ENCODE peak calls at places on chromosome 1, in ten cellular contexts. One of them, this sample, is unnamed.

GRCh38 chr1:68173283-68174172 is 58.8 kb downstream of the WLS start:
- DNase-seq in fibroblast of the aortic adventitia: peak
- DNase-seq in NCI-H1694: peak
- DNase-seq in Daoy: peak
- DNase-seq in suprapubic skin: no peak
- DNase-seq in tibial artery: no peak
- DNase-seq in naive thymus-derived CD8-positive, alpha-beta T cell: no peak
- DNase-seq in A549: no peak
- DNase-seq in activated B cell treated with CpG ODN at 0.5 μM for 24 hours: no peak
- DNase-seq in stimulated activated CD4-positive, alpha-beta T cell treated with anti-CD3 and anti-CD28 coated beads, Interleukin-2, amount 100 ng/mL, for 48 hours: no peak
- DNase-seq in this sample: peak

GRCh38 chr1:45922374-45922773 is 119.0 kb downstream of the MAST2 start:
- DNase-seq in fibroblast of the aortic adventitia: no peak
- DNase-seq in NCI-H1694: no peak
- DNase-seq in Daoy: no peak
- DNase-seq in suprapubic skin: no peak
- DNase-seq in tibial artery: no peak
- DNase-seq in naive thymus-derived CD8-positive, alpha-beta T cell: no peak
- DNase-seq in A549: no peak
- DNase-seq in activated B cell treated with CpG ODN at 0.5 μM for 24 hours: no peak
- DNase-seq in stimulated activated CD4-positive, alpha-beta T cell treated with anti-CD3 and anti-CD28 coated beads, Interleukin-2, amount 100 ng/mL, for 48 hours: no peak
- DNase-seq in this sample: no peak

GRCh38 chr1:165936542-165936941 is 109.1 kb downstream of the UCK2 start:
- DNase-seq in fibroblast of the aortic adventitia: no peak
- DNase-seq in NCI-H1694: no peak
- DNase-seq in Daoy: no peak
- DNase-seq in suprapubic skin: no peak
- DNase-seq in tibial artery: no peak
- DNase-seq in naive thymus-derived CD8-positive, alpha-beta T cell: no peak
- DNase-seq in A549: no peak
- DNase-seq in activated B cell treated with CpG ODN at 0.5 μM for 24 hours: no peak
- DNase-seq in stimulated activated CD4-positive, alpha-beta T cell treated with anti-CD3 and anti-CD28 coated beads, Interleukin-2, amount 100 ng/mL, for 48 hours: no peak
- DNase-seq in this sample: no peak

GRCh38 chr1:119294728-119295127 is 73.9 kb upstream of the HAO2 start:
- DNase-seq in fibroblast of the aortic adventitia: no peak
- DNase-seq in NCI-H1694: no peak
- DNase-seq in Daoy: no peak
- DNase-seq in suprapubic skin: no peak
- DNase-seq in tibial artery: no peak
- DNase-seq in naive thymus-derived CD8-positive, alpha-beta T cell: no peak
- DNase-seq in A549: no peak
- DNase-seq in activated B cell treated with CpG ODN at 0.5 μM for 24 hours: no peak
- DNase-seq in stimulated activated CD4-positive, alpha-beta T cell treated with anti-CD3 and anti-CD28 coated beads, Interleukin-2, amount 100 ng/mL, for 48 hours: no peak
- DNase-seq in this sample: no peak

GRCh38 chr1:21246905-21247642 is 43.2 kb downstream of the ECE1 start:
- DNase-seq in fibroblast of the aortic adventitia: no peak
- DNase-seq in NCI-H1694: no peak
- DNase-seq in Daoy: no peak
- DNase-seq in suprapubic skin: no peak
- DNase-seq in tibial artery: no peak
- DNase-seq in naive thymus-derived CD8-positive, alpha-beta T cell: no peak
- DNase-seq in A549: no peak
- DNase-seq in activated B cell treated with CpG ODN at 0.5 μM for 24 hours: no peak
- DNase-seq in stimulated activated CD4-positive, alpha-beta T cell treated with anti-CD3 and anti-CD28 coated beads, Interleukin-2, amount 100 ng/mL, for 48 hours: no peak
- DNase-seq in this sample: no peak

GRCh38 chr1:224168859-224169380 is 14.1 kb upstream of the DEGS1 start:
- DNase-seq in fibroblast of the aortic adventitia: peak
- DNase-seq in NCI-H1694: no peak
- DNase-seq in Daoy: peak
- DNase-seq in suprapubic skin: no peak
- DNase-seq in tibial artery: peak
- DNase-seq in naive thymus-derived CD8-positive, alpha-beta T cell: no peak
- DNase-seq in A549: peak
- DNase-seq in activated B cell treated with CpG ODN at 0.5 μM for 24 hours: no peak
- DNase-seq in stimulated activated CD4-positive, alpha-beta T cell treated with anti-CD3 and anti-CD28 coated beads, Interleukin-2, amount 100 ng/mL, for 48 hours: no peak
- DNase-seq in this sample: no peak

GRCh38 chr1:160859166-160859565 is 3.5 kb downstream of the CD244 start:
- DNase-seq in fibroblast of the aortic adventitia: no peak
- DNase-seq in NCI-H1694: no peak
- DNase-seq in Daoy: no peak
- DNase-seq in suprapubic skin: no peak
- DNase-seq in tibial artery: no peak
- DNase-seq in naive thymus-derived CD8-positive, alpha-beta T cell: no peak
- DNase-seq in A549: no peak
- DNase-seq in activated B cell treated with CpG ODN at 0.5 μM for 24 hours: no peak
- DNase-seq in stimulated activated CD4-positive, alpha-beta T cell treated with anti-CD3 and anti-CD28 coated beads, Interleukin-2, amount 100 ng/mL, for 48 hours: no peak
- DNase-seq in this sample: no peak

GRCh38 chr1:42186172-42186571 is 21.6 kb upstream of the GUCA2A start:
- DNase-seq in fibroblast of the aortic adventitia: peak
- DNase-seq in NCI-H1694: no peak
- DNase-seq in Daoy: peak
- DNase-seq in suprapubic skin: no peak
- DNase-seq in tibial artery: no peak
- DNase-seq in naive thymus-derived CD8-positive, alpha-beta T cell: no peak
- DNase-seq in A549: no peak
- DNase-seq in activated B cell treated with CpG ODN at 0.5 μM for 24 hours: no peak
- DNase-seq in stimulated activated CD4-positive, alpha-beta T cell treated with anti-CD3 and anti-CD28 coated beads, Interleukin-2, amount 100 ng/mL, for 48 hours: no peak
- DNase-seq in this sample: no peak

GRCh38 chr1:217857061-217857460 is 225.9 kb downstream of the SPATA17 start:
- DNase-seq in fibroblast of the aortic adventitia: peak
- DNase-seq in NCI-H1694: no peak
- DNase-seq in Daoy: peak
- DNase-seq in suprapubic skin: no peak
- DNase-seq in tibial artery: no peak
- DNase-seq in naive thymus-derived CD8-positive, alpha-beta T cell: no peak
- DNase-seq in A549: no peak
- DNase-seq in activated B cell treated with CpG ODN at 0.5 μM for 24 hours: no peak
- DNase-seq in stimulated activated CD4-positive, alpha-beta T cell treated with anti-CD3 and anti-CD28 coated beads, Interleukin-2, amount 100 ng/mL, for 48 hours: no peak
- DNase-seq in this sample: no peak

GRCh38 chr1:5945445-5945844 is 46.8 kb downstream of the NPHP4 start:
- DNase-seq in fibroblast of the aortic adventitia: no peak
- DNase-seq in NCI-H1694: no peak
- DNase-seq in Daoy: no peak
- DNase-seq in suprapubic skin: no peak
- DNase-seq in tibial artery: peak
- DNase-seq in naive thymus-derived CD8-positive, alpha-beta T cell: no peak
- DNase-seq in A549: no peak
- DNase-seq in activated B cell treated with CpG ODN at 0.5 μM for 24 hours: no peak
- DNase-seq in stimulated activated CD4-positive, alpha-beta T cell treated with anti-CD3 and anti-CD28 coated beads, Interleukin-2, amount 100 ng/mL, for 48 hours: no peak
- DNase-seq in this sample: no peak

GRCh38 chr1:228306275-228307217 is 98.7 kb downstream of the OBSCN start:
- DNase-seq in fibroblast of the aortic adventitia: no peak
- DNase-seq in NCI-H1694: peak
- DNase-seq in Daoy: no peak
- DNase-seq in suprapubic skin: peak
- DNase-seq in tibial artery: peak
- DNase-seq in naive thymus-derived CD8-positive, alpha-beta T cell: no peak
- DNase-seq in A549: no peak
- DNase-seq in activated B cell treated with CpG ODN at 0.5 μM for 24 hours: peak
- DNase-seq in stimulated activated CD4-positive, alpha-beta T cell treated with anti-CD3 and anti-CD28 coated beads, Interleukin-2, amount 100 ng/mL, for 48 hours: no peak
- DNase-seq in this sample: no peak

GRCh38 chr1:205375816-205376545 is 19.3 kb upstream of the KLHDC8A start:
- DNase-seq in fibroblast of the aortic adventitia: peak
- DNase-seq in NCI-H1694: peak
- DNase-seq in Daoy: peak
- DNase-seq in suprapubic skin: no peak
- DNase-seq in tibial artery: no peak
- DNase-seq in naive thymus-derived CD8-positive, alpha-beta T cell: no peak
- DNase-seq in A549: peak
- DNase-seq in activated B cell treated with CpG ODN at 0.5 μM for 24 hours: no peak
- DNase-seq in stimulated activated CD4-positive, alpha-beta T cell treated with anti-CD3 and anti-CD28 coated beads, Interleukin-2, amount 100 ng/mL, for 48 hours: no peak
- DNase-seq in this sample: no peak

GRCh38 chr1:228341450-228341813 is 65.2 kb downstream of the TRIM11 start:
- DNase-seq in fibroblast of the aortic adventitia: no peak
- DNase-seq in NCI-H1694: no peak
- DNase-seq in Daoy: no peak
- DNase-seq in suprapubic skin: peak
- DNase-seq in tibial artery: no peak
- DNase-seq in naive thymus-derived CD8-positive, alpha-beta T cell: no peak
- DNase-seq in A549: no peak
- DNase-seq in activated B cell treated with CpG ODN at 0.5 μM for 24 hours: no peak
- DNase-seq in stimulated activated CD4-positive, alpha-beta T cell treated with anti-CD3 and anti-CD28 coated beads, Interleukin-2, amount 100 ng/mL, for 48 hours: no peak
- DNase-seq in this sample: no peak

GRCh38 chr1:53562256-53562982 is 103.2 kb downstream of the DMRTB1 start:
- DNase-seq in fibroblast of the aortic adventitia: no peak
- DNase-seq in NCI-H1694: no peak
- DNase-seq in Daoy: no peak
- DNase-seq in suprapubic skin: peak
- DNase-seq in tibial artery: no peak
- DNase-seq in naive thymus-derived CD8-positive, alpha-beta T cell: no peak
- DNase-seq in A549: no peak
- DNase-seq in activated B cell treated with CpG ODN at 0.5 μM for 24 hours: no peak
- DNase-seq in stimulated activated CD4-positive, alpha-beta T cell treated with anti-CD3 and anti-CD28 coated beads, Interleukin-2, amount 100 ng/mL, for 48 hours: peak
- DNase-seq in this sample: no peak

GRCh38 chr1:43880604-43881003 is 53.0 kb upstream of the ARTN start:
- DNase-seq in fibroblast of the aortic adventitia: no peak
- DNase-seq in NCI-H1694: no peak
- DNase-seq in Daoy: no peak
- DNase-seq in suprapubic skin: no peak
- DNase-seq in tibial artery: no peak
- DNase-seq in naive thymus-derived CD8-positive, alpha-beta T cell: no peak
- DNase-seq in A549: no peak
- DNase-seq in activated B cell treated with CpG ODN at 0.5 μM for 24 hours: no peak
- DNase-seq in stimulated activated CD4-positive, alpha-beta T cell treated with anti-CD3 and anti-CD28 coated beads, Interleukin-2, amount 100 ng/mL, for 48 hours: no peak
- DNase-seq in this sample: no peak

GRCh38 chr1:159911668-159912067 is 11.7 kb upstream of the CFAP45 start:
- DNase-seq in fibroblast of the aortic adventitia: no peak
- DNase-seq in NCI-H1694: no peak
- DNase-seq in Daoy: no peak
- DNase-seq in suprapubic skin: no peak
- DNase-seq in tibial artery: no peak
- DNase-seq in naive thymus-derived CD8-positive, alpha-beta T cell: no peak
- DNase-seq in A549: no peak
- DNase-seq in activated B cell treated with CpG ODN at 0.5 μM for 24 hours: no peak
- DNase-seq in stimulated activated CD4-positive, alpha-beta T cell treated with anti-CD3 and anti-CD28 coated beads, Interleukin-2, amount 100 ng/mL, for 48 hours: no peak
- DNase-seq in this sample: no peak

This sample was measured in Panc1.